ENCODE peak calls at places on chromosomes 4 and X, in ten cellular contexts. One of them, this sample, is unnamed.

GRCh38 chr4:132180020-132180427 is 969.1 kb upstream of the PCDH10 start:
- DNase-seq in stimulated activated naive B cell treated with anti-CD40 and anti-IgM and Interleukin-4, amounts not matched to agents 10 μg/mL and 1 μg/mL and 100 μg/mL, for 72 hours: no peak
- DNase-seq in NCI-H774: no peak
- DNase-seq in A549: no peak
- DNase-seq in right lobe of liver: no peak
- DNase-seq in fibroblast of mammary gland: peak; percentile 46
- DNase-seq in Caco-2: no peak
- DNase-seq in NCI-H2081: no peak
- DNase-seq in Panc1: no peak
- DNase-seq in AG08395: peak; percentile 17
- DNase-seq in this sample: no peak

GRCh38 chr4:173859091-173859713 is 329.2 kb upstream of the HAND2 start:
- DNase-seq in A549: no peak
- DNase-seq in Panc1: no peak
- DNase-seq in AG08395: no peak
- DNase-seq in Caco-2: no peak
- DNase-seq in fibroblast of mammary gland: no peak
- DNase-seq in NCI-H774: no peak
- DNase-seq in stimulated activated naive B cell treated with anti-CD40 and anti-IgM and Interleukin-4, amounts not matched to agents 10 μg/mL and 1 μg/mL and 100 μg/mL, for 72 hours: no peak
- DNase-seq in right lobe of liver: no peak
- DNase-seq in NCI-H2081: no peak
- DNase-seq in this sample: no peak

GRCh38 chr4:173538148-173538902 is 8.3 kb upstream of the HAND2 start:
- DNase-seq in stimulated activated naive B cell treated with anti-CD40 and anti-IgM and Interleukin-4, amounts not matched to agents 10 μg/mL and 1 μg/mL and 100 μg/mL, for 72 hours: no peak
- DNase-seq in NCI-H2081: peak; percentile 89
- DNase-seq in Caco-2: no peak
- DNase-seq in A549: no peak
- DNase-seq in AG08395: peak; percentile 25
- DNase-seq in fibroblast of mammary gland: peak; percentile 17
- DNase-seq in Panc1: no peak
- DNase-seq in NCI-H774: peak; percentile 28
- DNase-seq in right lobe of liver: no peak
- DNase-seq in this sample: no peak

GRCh38 chr4:165489786-165490185 is 111.0 kb downstream of the CPE start:
- DNase-seq in A549: no peak
- DNase-seq in right lobe of liver: no peak
- DNase-seq in Caco-2: no peak
- DNase-seq in Panc1: no peak
- DNase-seq in stimulated activated naive B cell treated with anti-CD40 and anti-IgM and Interleukin-4, amounts not matched to agents 10 μg/mL and 1 μg/mL and 100 μg/mL, for 72 hours: no peak
- DNase-seq in NCI-H774: peak; percentile 1
- DNase-seq in AG08395: no peak
- DNase-seq in fibroblast of mammary gland: peak; percentile 51
- DNase-seq in NCI-H2081: peak; percentile 77
- DNase-seq in this sample: no peak

GRCh38 chr4:74531952-74532794 is 87.2 kb downstream of the AREG start:
- DNase-seq in AG08395: peak; percentile 28
- DNase-seq in NCI-H2081: peak; percentile 24
- DNase-seq in NCI-H774: no peak
- DNase-seq in Panc1: peak; percentile 75
- DNase-seq in Caco-2: peak; percentile 76
- DNase-seq in right lobe of liver: no peak
- DNase-seq in stimulated activated naive B cell treated with anti-CD40 and anti-IgM and Interleukin-4, amounts not matched to agents 10 μg/mL and 1 μg/mL and 100 μg/mL, for 72 hours: peak; percentile 2
- DNase-seq in A549: peak; percentile 90
- DNase-seq in fibroblast of mammary gland: peak; percentile 92
- DNase-seq in this sample: peak; percentile 31

GRCh38 chrX:17377047-17377692 is 2.2 kb downstream of the NHS start:
- DNase-seq in Panc1: no peak
- DNase-seq in Caco-2: peak; percentile 28
- DNase-seq in fibroblast of mammary gland: peak; percentile 53
- DNase-seq in NCI-H774: peak; percentile 35
- DNase-seq in stimulated activated naive B cell treated with anti-CD40 and anti-IgM and Interleukin-4, amounts not matched to agents 10 μg/mL and 1 μg/mL and 100 μg/mL, for 72 hours: peak; percentile 26
- DNase-seq in AG08395: peak; percentile 12
- DNase-seq in A549: peak; percentile 86
- DNase-seq in NCI-H2081: peak; percentile 55
- DNase-seq in right lobe of liver: peak; percentile 25
- DNase-seq in this sample: no peak

GRCh38 chrX:54029543-54030143 is 14.6 kb downstream of the PHF8 start:
- DNase-seq in NCI-H774: peak; percentile 22
- DNase-seq in fibroblast of mammary gland: no peak
- DNase-seq in NCI-H2081: peak; percentile 81
- DNase-seq in Panc1: no peak
- DNase-seq in right lobe of liver: peak; percentile 67
- DNase-seq in AG08395: no peak
- DNase-seq in stimulated activated naive B cell treated with anti-CD40 and anti-IgM and Interleukin-4, amounts not matched to agents 10 μg/mL and 1 μg/mL and 100 μg/mL, for 72 hours: no peak
- DNase-seq in Caco-2: no peak
- DNase-seq in A549: no peak
- DNase-seq in this sample: no peak

GRCh38 chrX:140918398-140919043 is 83.9 kb upstream of the SPANXB1 start:
- DNase-seq in Caco-2: peak; percentile 36
- DNase-seq in NCI-H774: no peak
- DNase-seq in right lobe of liver: no peak
- DNase-seq in AG08395: peak; percentile 19
- DNase-seq in fibroblast of mammary gland: peak; percentile 71
- DNase-seq in Panc1: peak; percentile 17
- DNase-seq in NCI-H2081: peak; percentile 0
- DNase-seq in stimulated activated naive B cell treated with anti-CD40 and anti-IgM and Interleukin-4, amounts not matched to agents 10 μg/mL and 1 μg/mL and 100 μg/mL, for 72 hours: peak; percentile 51
- DNase-seq in A549: peak; percentile 86
- DNase-seq in this sample: peak; percentile 7

GRCh38 chr4:123587983-123588494 is 191.4 kb downstream of the SPRY1 start:
- DNase-seq in AG08395: peak; percentile 62
- DNase-seq in A549: peak; percentile 93
- DNase-seq in right lobe of liver: no peak
- DNase-seq in Panc1: peak; percentile 77
- DNase-seq in NCI-H774: no peak
- DNase-seq in fibroblast of mammary gland: no peak
- DNase-seq in stimulated activated naive B cell treated with anti-CD40 and anti-IgM and Interleukin-4, amounts not matched to agents 10 μg/mL and 1 μg/mL and 100 μg/mL, for 72 hours: no peak
- DNase-seq in NCI-H2081: peak; percentile 92
- DNase-seq in Caco-2: peak; percentile 60
- DNase-seq in this sample: peak; percentile 20

GRCh38 chrX:72308566-72309296 is 3.0 kb upstream of the CITED1 start:
- DNase-seq in stimulated activated naive B cell treated with anti-CD40 and anti-IgM and Interleukin-4, amounts not matched to agents 10 μg/mL and 1 μg/mL and 100 μg/mL, for 72 hours: peak; percentile 24
- DNase-seq in AG08395: peak; percentile 70
- DNase-seq in Caco-2: peak; percentile 75
- DNase-seq in Panc1: peak; percentile 42
- DNase-seq in NCI-H2081: peak; percentile 76
- DNase-seq in fibroblast of mammary gland: peak; percentile 57
- DNase-seq in right lobe of liver: peak; percentile 54
- DNase-seq in NCI-H774: no peak
- DNase-seq in A549: peak; percentile 58
- DNase-seq in this sample: peak; percentile 78

GRCh38 chrX:104085919-104086318 is 9.9 kb upstream of the TMSB15C start:
- DNase-seq in Panc1: no peak
- DNase-seq in right lobe of liver: no peak
- DNase-seq in NCI-H774: no peak
- DNase-seq in AG08395: no peak
- DNase-seq in stimulated activated naive B cell treated with anti-CD40 and anti-IgM and Interleukin-4, amounts not matched to agents 10 μg/mL and 1 μg/mL and 100 μg/mL, for 72 hours: no peak
- DNase-seq in NCI-H2081: no peak
- DNase-seq in fibroblast of mammary gland: no peak
- DNase-seq in Caco-2: no peak
- DNase-seq in A549: no peak
- DNase-seq in this sample: no peak

GRCh38 chr4:87465739-87466366 is 43.5 kb downstream of the NUDT9 start:
- DNase-seq in Panc1: no peak
- DNase-seq in NCI-H774: no peak
- DNase-seq in NCI-H2081: peak; percentile 8
- DNase-seq in stimulated activated naive B cell treated with anti-CD40 and anti-IgM and Interleukin-4, amounts not matched to agents 10 μg/mL and 1 μg/mL and 100 μg/mL, for 72 hours: no peak
- DNase-seq in fibroblast of mammary gland: peak; percentile 72
- DNase-seq in Caco-2: peak; percentile 38
- DNase-seq in AG08395: peak; percentile 56
- DNase-seq in right lobe of liver: no peak
- DNase-seq in A549: peak; percentile 54
- DNase-seq in this sample: peak; percentile 17

GRCh38 chr4:24094726-24095125 is 204.9 kb upstream of the PPARGC1A start:
- DNase-seq in fibroblast of mammary gland: peak; percentile 33
- DNase-seq in A549: no peak
- DNase-seq in Caco-2: no peak
- DNase-seq in Panc1: no peak
- DNase-seq in right lobe of liver: no peak
- DNase-seq in NCI-H774: no peak
- DNase-seq in AG08395: no peak
- DNase-seq in NCI-H2081: no peak
- DNase-seq in stimulated activated naive B cell treated with anti-CD40 and anti-IgM and Interleukin-4, amounts not matched to agents 10 μg/mL and 1 μg/mL and 100 μg/mL, for 72 hours: no peak
- DNase-seq in this sample: no peak